ENCODE peak calls at places on chromosomes 11 and 22, in eight cellular contexts. One of them, this sample, is unnamed.

GRCh38 chr11:6333112-6333511 is 12.8 kb upstream of the CAVIN3 start:
- DNase-seq in spleen: no peak
- DNase-seq in non-pigmented ciliary epithelial cell: no peak
- DNase-seq in CD4-positive, alpha-beta T cell: no peak
- DNase-seq in HL-60: no peak
- DNase-seq in AG08395: no peak
- DNase-seq in NCI-H187: no peak
- DNase-seq in HCT116: no peak
- DNase-seq in this sample: no peak

GRCh38 chr11:120911943-120912342 is 112.0 kb upstream of the TBCEL start:
- DNase-seq in spleen: no peak
- DNase-seq in non-pigmented ciliary epithelial cell: no peak
- DNase-seq in CD4-positive, alpha-beta T cell: no peak
- DNase-seq in HL-60: no peak
- DNase-seq in AG08395: no peak
- DNase-seq in NCI-H187: no peak
- DNase-seq in HCT116: no peak
- DNase-seq in this sample: no peak

GRCh38 chr22:39182478-39183030 is 30.1 kb upstream of the CBX7 start:
- DNase-seq in spleen: peak
- DNase-seq in non-pigmented ciliary epithelial cell: no peak
- DNase-seq in CD4-positive, alpha-beta T cell: no peak
- DNase-seq in HL-60: no peak
- DNase-seq in AG08395: no peak
- DNase-seq in NCI-H187: no peak
- DNase-seq in HCT116: no peak
- DNase-seq in this sample: no peak

GRCh38 chr11:85847436-85847835 is 7.7 kb upstream of the CCDC83 start:
- DNase-seq in spleen: no peak
- DNase-seq in non-pigmented ciliary epithelial cell: no peak
- DNase-seq in CD4-positive, alpha-beta T cell: no peak
- DNase-seq in HL-60: no peak
- DNase-seq in AG08395: no peak
- DNase-seq in NCI-H187: no peak
- DNase-seq in HCT116: no peak
- DNase-seq in this sample: no peak

GRCh38 chr22:25066861-25067435 is 114.4 kb downstream of the KIAA1671 start:
- DNase-seq in spleen: no peak
- DNase-seq in non-pigmented ciliary epithelial cell: no peak
- DNase-seq in CD4-positive, alpha-beta T cell: no peak
- DNase-seq in HL-60: no peak
- DNase-seq in AG08395: no peak
- DNase-seq in NCI-H187: no peak
- DNase-seq in HCT116: no peak
- DNase-seq in this sample: no peak

GRCh38 chr11:30346068-30346688 is 23.3 kb downstream of the ARL14EP start:
- DNase-seq in spleen: no peak
- DNase-seq in non-pigmented ciliary epithelial cell: no peak
- DNase-seq in CD4-positive, alpha-beta T cell: no peak
- DNase-seq in HL-60: peak
- DNase-seq in AG08395: peak
- DNase-seq in NCI-H187: peak
- DNase-seq in HCT116: peak
- DNase-seq in this sample: peak

GRCh38 chr11:5809122-5809519 is 397 bp downstream of the OR52N2 start:
- DNase-seq in spleen: no peak
- DNase-seq in non-pigmented ciliary epithelial cell: no peak
- DNase-seq in CD4-positive, alpha-beta T cell: no peak
- DNase-seq in HL-60: no peak
- DNase-seq in AG08395: no peak
- DNase-seq in NCI-H187: no peak
- DNase-seq in HCT116: no peak
- DNase-seq in this sample: no peak

GRCh38 chr11:10758959-10759358 is 7.9 kb downstream of the CTR9 start:
- DNase-seq in spleen: no peak
- DNase-seq in non-pigmented ciliary epithelial cell: no peak
- DNase-seq in CD4-positive, alpha-beta T cell: no peak
- DNase-seq in HL-60: peak
- DNase-seq in AG08395: no peak
- DNase-seq in NCI-H187: no peak
- DNase-seq in HCT116: no peak
- DNase-seq in this sample: no peak

GRCh38 chr11:17734418-17734911 is at the start of gene KCNC1:
- DNase-seq in spleen: peak
- DNase-seq in non-pigmented ciliary epithelial cell: no peak
- DNase-seq in CD4-positive, alpha-beta T cell: no peak
- DNase-seq in HL-60: no peak
- DNase-seq in AG08395: peak
- DNase-seq in NCI-H187: peak
- DNase-seq in HCT116: no peak
- DNase-seq in this sample: no peak

GRCh38 chr11:78370406-78371172 is 47.0 kb downstream of the GAB2 start:
- DNase-seq in spleen: no peak
- DNase-seq in non-pigmented ciliary epithelial cell: no peak
- DNase-seq in CD4-positive, alpha-beta T cell: no peak
- DNase-seq in HL-60: no peak
- DNase-seq in AG08395: peak
- DNase-seq in NCI-H187: no peak
- DNase-seq in HCT116: no peak
- DNase-seq in this sample: no peak

GRCh38 chr11:629237-629583 is 2.2 kb upstream of the SCT start:
- DNase-seq in spleen: no peak
- DNase-seq in non-pigmented ciliary epithelial cell: no peak
- DNase-seq in CD4-positive, alpha-beta T cell: no peak
- DNase-seq in HL-60: no peak
- DNase-seq in AG08395: no peak
- DNase-seq in NCI-H187: peak
- DNase-seq in HCT116: no peak
- DNase-seq in this sample: no peak